ENCODE peak calls at places on chromosomes 3 and 15, in four cellular contexts. P is kidney glomerular epithelial cell, V is WTC11, R is kidney epithelial cell. G is an unnamed sample.

GRCh38 chr3:62214850-62215249 is 158.5 kb downstream of the FEZF2 start:
- DNase-seq in P (no peak), V (peak), R (no peak), G (no peak)

GRCh38 chr3:28186748-28187147 is 54.7 kb upstream of the CMC1 start:
- DNase-seq in P (no peak), V (no peak), R (no peak), G (no peak)

GRCh38 chr15:31275331-31276262 is 51.0 kb upstream of the KLF13 start:
- DNase-seq in P (no peak), V (peak), R (no peak), G (no peak)

GRCh38 chr15:38378162-38378560 is 75.8 kb upstream of the FAM98B start:
- DNase-seq in P (no peak), V (no peak), R (no peak), G (no peak)

GRCh38 chr3:31522152-31522551 is 10.6 kb upstream of the STT3B start:
- DNase-seq in P (no peak), V (no peak), R (no peak), G (no peak)

GRCh38 chr15:43153269-43153668 is 19.9 kb downstream of the TMEM62 start:
- DNase-seq in P (no peak), V (no peak), R (no peak), G (no peak)

GRCh38 chr3:42638339-42638842 is 15.1 kb upstream of the ZBTB47 start:
- DNase-seq in P (no peak), V (no peak), R (no peak), G (no peak)

GRCh38 chr3:128998532-128998931 is 2.6 kb upstream of the EFCC1 start:
- DNase-seq in P (no peak), V (no peak), R (no peak), G (no peak)

GRCh38 chr3:171470714-171471227 is 10.6 kb upstream of the TNIK start:
- DNase-seq in P (no peak), V (no peak), R (no peak), G (no peak)

GRCh38 chr3:189071452-189071851 is 100.3 kb upstream of the TPRG1 start:
- DNase-seq in P (no peak), V (no peak), R (no peak), G (peak)

GRCh38 chr15:60407406-60407805 is 9.6 kb upstream of the ANXA2 start:
- DNase-seq in P (peak), V (no peak), R (no peak), G (peak)

GRCh38 chr3:38606561-38606960 is 42.9 kb downstream of the SCN5A start:
- DNase-seq in P (no peak), V (no peak), R (no peak), G (no peak)

GRCh38 chr15:45185069-45185779 is 2.5 kb downstream of the SHF start:
- DNase-seq in P (no peak), V (no peak), R (no peak), G (no peak)

GRCh38 chr3:38141952-38142273 is 3.5 kb downstream of the MYD88 start:
- DNase-seq in P (peak), V (no peak), R (no peak), G (peak)

GRCh38 chr15:63476229-63476632 is 28.2 kb upstream of the USP3 start:
- DNase-seq in P (peak), V (no peak), R (peak), G (peak)

GRCh38 chr3:123148772-123149171 is 53.0 kb upstream of the SEC22A start:
- DNase-seq in P (no peak), V (no peak), R (no peak), G (no peak)

GRCh38 chr3:79368403-79368802 is 399.4 kb downstream of the ROBO1 start:
- DNase-seq in P (no peak), V (no peak), R (peak), G (peak)

GRCh38 chr15:51162865-51163762 is 68.4 kb upstream of the TNFAIP8L3 start:
- DNase-seq in P (peak), V (peak), R (no peak), G (peak)

GRCh38 chr3:171874251-171874679 is 31.1 kb downstream of the TMEM212 start:
- DNase-seq in P (peak), V (no peak), R (peak), G (peak)

GRCh38 chr15:41689834-41690233 is 29.6 kb downstream of the MGA start:
- DNase-seq in P (no peak), V (no peak), R (no peak), G (no peak)

GRCh38 chr3:52128118-52128683 is 26.0 kb downstream of the POC1A start:
- DNase-seq in P (peak), V (no peak), R (peak), G (peak)

GRCh38 chr15:41926184-41927056 is 32.6 kb upstream of the SPTBN5 start:
- DNase-seq in P (no peak), V (no peak), R (no peak), G (no peak)

GRCh38 chr3:142815803-142816202 is 73.1 kb downstream of the PCOLCE2 start:
- DNase-seq in P (no peak), V (no peak), R (no peak), G (no peak)

GRCh38 chr3:171260430-171260829 is 199.8 kb downstream of the TNIK start:
- DNase-seq in P (no peak), V (no peak), R (no peak), G (no peak)